ENCODE peak calls at places on chromosome 11, in nine cellular contexts. One of them, this sample, is unnamed.

GRCh38 chr11:120525285-120526085 is 13.9 kb downstream of the GRIK4 start:
- DNase-seq in heart right ventricle: no peak
- DNase-seq in astrocyte of the spinal cord: no peak
- DNase-seq in ureter: no peak
- DNase-seq in naive thymus-derived CD8-positive, alpha-beta T cell: no peak
- DNase-seq in EL: no peak
- DNase-seq in NCI-H460: no peak
- DNase-seq in EH: no peak
- DNase-seq in hypothalamus: no peak
- DNase-seq in this sample: no peak

GRCh38 chr11:2728663-2729332 is 29.0 kb upstream of the KCNQ1OT1 start:
- DNase-seq in heart right ventricle: no peak
- DNase-seq in astrocyte of the spinal cord: no peak
- DNase-seq in ureter: no peak
- DNase-seq in naive thymus-derived CD8-positive, alpha-beta T cell: no peak
- DNase-seq in EL: no peak
- DNase-seq in NCI-H460: no peak
- DNase-seq in EH: no peak
- DNase-seq in hypothalamus: no peak
- DNase-seq in this sample: no peak

GRCh38 chr11:131841028-131841427 is 470.6 kb downstream of the NTM start:
- DNase-seq in heart right ventricle: no peak
- DNase-seq in astrocyte of the spinal cord: no peak
- DNase-seq in ureter: no peak
- DNase-seq in naive thymus-derived CD8-positive, alpha-beta T cell: no peak
- DNase-seq in EL: no peak
- DNase-seq in NCI-H460: no peak
- DNase-seq in EH: no peak
- DNase-seq in hypothalamus: no peak
- DNase-seq in this sample: no peak

GRCh38 chr11:57387284-57388030 is 3.0 kb downstream of the PRG2 start:
- DNase-seq in heart right ventricle: peak
- DNase-seq in astrocyte of the spinal cord: peak
- DNase-seq in ureter: no peak
- DNase-seq in naive thymus-derived CD8-positive, alpha-beta T cell: no peak
- DNase-seq in EL: no peak
- DNase-seq in NCI-H460: no peak
- DNase-seq in EH: peak
- DNase-seq in hypothalamus: no peak
- DNase-seq in this sample: no peak

GRCh38 chr11:61912530-61912898 is 4.9 kb downstream of the RAB3IL1 start:
- DNase-seq in heart right ventricle: no peak
- DNase-seq in astrocyte of the spinal cord: no peak
- DNase-seq in ureter: no peak
- DNase-seq in naive thymus-derived CD8-positive, alpha-beta T cell: no peak
- DNase-seq in EL: no peak
- DNase-seq in NCI-H460: no peak
- DNase-seq in EH: no peak
- DNase-seq in hypothalamus: no peak
- DNase-seq in this sample: no peak

GRCh38 chr11:118625976-118626375 is 18.6 kb downstream of the PHLDB1 start:
- DNase-seq in heart right ventricle: no peak
- DNase-seq in astrocyte of the spinal cord: no peak
- DNase-seq in ureter: no peak
- DNase-seq in naive thymus-derived CD8-positive, alpha-beta T cell: no peak
- DNase-seq in EL: no peak
- DNase-seq in NCI-H460: no peak
- DNase-seq in EH: no peak
- DNase-seq in hypothalamus: no peak
- DNase-seq in this sample: no peak

GRCh38 chr11:128709402-128709801 is 15.5 kb downstream of the FLI1 start:
- DNase-seq in heart right ventricle: no peak
- DNase-seq in astrocyte of the spinal cord: peak
- DNase-seq in ureter: no peak
- DNase-seq in naive thymus-derived CD8-positive, alpha-beta T cell: no peak
- DNase-seq in EL: peak
- DNase-seq in NCI-H460: no peak
- DNase-seq in EH: peak
- DNase-seq in hypothalamus: no peak
- DNase-seq in this sample: no peak

GRCh38 chr11:112744041-112744440 is 217.2 kb upstream of the NCAM1 start:
- DNase-seq in heart right ventricle: no peak
- DNase-seq in astrocyte of the spinal cord: no peak
- DNase-seq in ureter: no peak
- DNase-seq in naive thymus-derived CD8-positive, alpha-beta T cell: no peak
- DNase-seq in EL: no peak
- DNase-seq in NCI-H460: no peak
- DNase-seq in EH: no peak
- DNase-seq in hypothalamus: no peak
- DNase-seq in this sample: no peak

GRCh38 chr11:77205467-77206263 is 77.6 kb downstream of the MYO7A start:
- DNase-seq in heart right ventricle: no peak
- DNase-seq in astrocyte of the spinal cord: no peak
- DNase-seq in ureter: peak
- DNase-seq in naive thymus-derived CD8-positive, alpha-beta T cell: no peak
- DNase-seq in EL: no peak
- DNase-seq in NCI-H460: no peak
- DNase-seq in EH: no peak
- DNase-seq in hypothalamus: no peak
- DNase-seq in this sample: no peak

GRCh38 chr11:75170463-75171201 is 19.7 kb downstream of the SLCO2B1 start:
- DNase-seq in heart right ventricle: no peak
- DNase-seq in astrocyte of the spinal cord: no peak
- DNase-seq in ureter: no peak
- DNase-seq in naive thymus-derived CD8-positive, alpha-beta T cell: no peak
- DNase-seq in EL: no peak
- DNase-seq in NCI-H460: no peak
- DNase-seq in EH: no peak
- DNase-seq in hypothalamus: no peak
- DNase-seq in this sample: no peak

GRCh38 chr11:44329472-44330230 is 19.7 kb upstream of the ALX4 start:
- DNase-seq in heart right ventricle: no peak
- DNase-seq in astrocyte of the spinal cord: no peak
- DNase-seq in ureter: no peak
- DNase-seq in naive thymus-derived CD8-positive, alpha-beta T cell: no peak
- DNase-seq in EL: no peak
- DNase-seq in NCI-H460: no peak
- DNase-seq in EH: no peak
- DNase-seq in hypothalamus: no peak
- DNase-seq in this sample: no peak